ENCODE peak calls at places on chromosomes 7 and 10, in nine cellular contexts. One of them, this sample, is unnamed.

GRCh38 chr7:71482284-71482683 is 350.3 kb downstream of the GALNT17 start:
- DNase-seq in bronchial epithelial cell: no peak
- DNase-seq in foreskin fibroblast: no peak
- DNase-seq in tibial artery: no peak
- DNase-seq in chondrocyte: no peak
- DNase-seq in OCI-LY7: no peak
- DNase-seq in progenitor cell of endocrine pancreas: no peak
- DNase-seq in AG04450: no peak
- DNase-seq in fibroblast of pulmonary artery: no peak
- DNase-seq in this sample: no peak

GRCh38 chr10:132651511-132652029 is 114.0 kb downstream of the INPP5A start:
- DNase-seq in bronchial epithelial cell: no peak
- DNase-seq in foreskin fibroblast: no peak
- DNase-seq in tibial artery: peak
- DNase-seq in chondrocyte: no peak
- DNase-seq in OCI-LY7: no peak
- DNase-seq in progenitor cell of endocrine pancreas: no peak
- DNase-seq in AG04450: no peak
- DNase-seq in fibroblast of pulmonary artery: no peak
- DNase-seq in this sample: no peak

GRCh38 chr7:25391295-25391861 is 163.1 kb upstream of the NPVF start:
- DNase-seq in bronchial epithelial cell: peak
- DNase-seq in foreskin fibroblast: peak
- DNase-seq in tibial artery: no peak
- DNase-seq in chondrocyte: no peak
- DNase-seq in OCI-LY7: peak
- DNase-seq in progenitor cell of endocrine pancreas: no peak
- DNase-seq in AG04450: no peak
- DNase-seq in fibroblast of pulmonary artery: peak
- DNase-seq in this sample: no peak

GRCh38 chr10:34474060-34474376 is 341.1 kb downstream of the PARD3 start:
- DNase-seq in bronchial epithelial cell: peak
- DNase-seq in foreskin fibroblast: peak
- DNase-seq in tibial artery: no peak
- DNase-seq in chondrocyte: no peak
- DNase-seq in OCI-LY7: no peak
- DNase-seq in progenitor cell of endocrine pancreas: no peak
- DNase-seq in AG04450: peak
- DNase-seq in fibroblast of pulmonary artery: peak
- DNase-seq in this sample: no peak

GRCh38 chr7:79730971-79731370 is 277.5 kb upstream of the MAGI2 start:
- DNase-seq in bronchial epithelial cell: no peak
- DNase-seq in foreskin fibroblast: no peak
- DNase-seq in tibial artery: no peak
- DNase-seq in chondrocyte: no peak
- DNase-seq in OCI-LY7: no peak
- DNase-seq in progenitor cell of endocrine pancreas: no peak
- DNase-seq in AG04450: no peak
- DNase-seq in fibroblast of pulmonary artery: no peak
- DNase-seq in this sample: no peak

GRCh38 chr10:94412439-94412838 is 10.1 kb downstream of the TBC1D12 start:
- DNase-seq in bronchial epithelial cell: no peak
- DNase-seq in foreskin fibroblast: peak
- DNase-seq in tibial artery: no peak
- DNase-seq in chondrocyte: no peak
- DNase-seq in OCI-LY7: no peak
- DNase-seq in progenitor cell of endocrine pancreas: no peak
- DNase-seq in AG04450: peak
- DNase-seq in fibroblast of pulmonary artery: no peak
- DNase-seq in this sample: no peak

GRCh38 chr10:49612513-49613159 is 1.2 kb upstream of the CHAT start:
- DNase-seq in bronchial epithelial cell: no peak
- DNase-seq in foreskin fibroblast: no peak
- DNase-seq in tibial artery: no peak
- DNase-seq in chondrocyte: peak
- DNase-seq in OCI-LY7: no peak
- DNase-seq in progenitor cell of endocrine pancreas: no peak
- DNase-seq in AG04450: no peak
- DNase-seq in fibroblast of pulmonary artery: no peak
- DNase-seq in this sample: peak

GRCh38 chr7:12957487-12957886 is 270.1 kb downstream of the ARL4A start:
- DNase-seq in bronchial epithelial cell: no peak
- DNase-seq in foreskin fibroblast: no peak
- DNase-seq in tibial artery: no peak
- DNase-seq in chondrocyte: no peak
- DNase-seq in OCI-LY7: no peak
- DNase-seq in progenitor cell of endocrine pancreas: no peak
- DNase-seq in AG04450: no peak
- DNase-seq in fibroblast of pulmonary artery: no peak
- DNase-seq in this sample: no peak

GRCh38 chr10:4506087-4506486 is 319.9 kb upstream of the AKR1E2 start:
- DNase-seq in bronchial epithelial cell: no peak
- DNase-seq in foreskin fibroblast: peak
- DNase-seq in tibial artery: no peak
- DNase-seq in chondrocyte: no peak
- DNase-seq in OCI-LY7: no peak
- DNase-seq in progenitor cell of endocrine pancreas: no peak
- DNase-seq in AG04450: no peak
- DNase-seq in fibroblast of pulmonary artery: no peak
- DNase-seq in this sample: no peak

GRCh38 chr7:30789334-30789711 is 18.1 kb downstream of the MINDY4 start:
- DNase-seq in bronchial epithelial cell: peak
- DNase-seq in foreskin fibroblast: peak
- DNase-seq in tibial artery: peak
- DNase-seq in chondrocyte: no peak
- DNase-seq in OCI-LY7: no peak
- DNase-seq in progenitor cell of endocrine pancreas: no peak
- DNase-seq in AG04450: no peak
- DNase-seq in fibroblast of pulmonary artery: peak
- DNase-seq in this sample: no peak

GRCh38 chr7:734808-735207 is 7.7 kb upstream of the PRKAR1B start:
- DNase-seq in bronchial epithelial cell: no peak
- DNase-seq in foreskin fibroblast: no peak
- DNase-seq in tibial artery: no peak
- DNase-seq in chondrocyte: no peak
- DNase-seq in OCI-LY7: no peak
- DNase-seq in progenitor cell of endocrine pancreas: no peak
- DNase-seq in AG04450: no peak
- DNase-seq in fibroblast of pulmonary artery: no peak
- DNase-seq in this sample: no peak

GRCh38 chr10:99374526-99374925 is 45.4 kb downstream of the CNNM1 start:
- DNase-seq in bronchial epithelial cell: peak
- DNase-seq in foreskin fibroblast: no peak
- DNase-seq in tibial artery: no peak
- DNase-seq in chondrocyte: no peak
- DNase-seq in OCI-LY7: no peak
- DNase-seq in progenitor cell of endocrine pancreas: no peak
- DNase-seq in AG04450: no peak
- DNase-seq in fibroblast of pulmonary artery: peak
- DNase-seq in this sample: no peak

GRCh38 chr10:110651044-110651958 is 7.2 kb downstream of the RBM20 start:
- DNase-seq in bronchial epithelial cell: no peak
- DNase-seq in foreskin fibroblast: peak
- DNase-seq in tibial artery: no peak
- DNase-seq in chondrocyte: no peak
- DNase-seq in OCI-LY7: peak
- DNase-seq in progenitor cell of endocrine pancreas: no peak
- DNase-seq in AG04450: peak
- DNase-seq in fibroblast of pulmonary artery: peak
- DNase-seq in this sample: peak

GRCh38 chr10:43138757-43139241 is 554 bp downstream of the CSGALNACT2 start:
- DNase-seq in bronchial epithelial cell: peak
- DNase-seq in foreskin fibroblast: peak
- DNase-seq in tibial artery: no peak
- DNase-seq in chondrocyte: no peak
- DNase-seq in OCI-LY7: peak
- DNase-seq in progenitor cell of endocrine pancreas: no peak
- DNase-seq in AG04450: no peak
- DNase-seq in fibroblast of pulmonary artery: peak
- DNase-seq in this sample: peak

GRCh38 chr7:266851-267840 is 22.8 kb upstream of the FOXL3 start:
- DNase-seq in bronchial epithelial cell: peak
- DNase-seq in foreskin fibroblast: no peak
- DNase-seq in tibial artery: no peak
- DNase-seq in chondrocyte: peak
- DNase-seq in OCI-LY7: no peak
- DNase-seq in progenitor cell of endocrine pancreas: no peak
- DNase-seq in AG04450: no peak
- DNase-seq in fibroblast of pulmonary artery: no peak
- DNase-seq in this sample: peak

GRCh38 chr10:119652361-119652760 is 1.2 kb downstream of the BAG3 start:
- DNase-seq in bronchial epithelial cell: peak
- DNase-seq in foreskin fibroblast: peak
- DNase-seq in tibial artery: no peak
- DNase-seq in chondrocyte: no peak
- DNase-seq in OCI-LY7: peak
- DNase-seq in progenitor cell of endocrine pancreas: no peak
- DNase-seq in AG04450: peak
- DNase-seq in fibroblast of pulmonary artery: peak
- DNase-seq in this sample: no peak

DNA sequence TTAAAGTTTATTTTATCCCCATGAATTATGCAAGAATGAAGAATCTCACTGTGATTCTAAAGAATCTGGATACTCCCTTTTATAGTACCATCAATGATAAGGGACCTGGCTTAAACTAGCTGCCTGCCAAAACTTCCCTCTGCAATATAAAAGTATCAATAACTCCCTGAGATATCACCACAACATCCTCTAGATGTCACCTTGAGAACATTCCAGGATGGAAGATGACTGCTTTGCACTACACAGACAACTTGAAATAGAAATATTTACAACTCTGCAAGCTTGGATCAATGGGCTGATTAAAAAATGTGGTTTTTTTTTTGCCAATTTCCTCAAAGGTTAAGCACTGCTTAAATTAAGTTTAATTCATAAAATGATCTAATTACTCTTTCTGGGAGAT is 142.0 kb downstream of the SLC25A13 start:
- DNase-seq in bronchial epithelial cell: no peak
- DNase-seq in foreskin fibroblast: peak
- DNase-seq in tibial artery: no peak
- DNase-seq in chondrocyte: no peak
- DNase-seq in OCI-LY7: no peak
- DNase-seq in progenitor cell of endocrine pancreas: no peak
- DNase-seq in AG04450: no peak
- DNase-seq in fibroblast of pulmonary artery: peak
- DNase-seq in this sample: no peak
- TF ChIP-seq CTCF in bronchial epithelial cell: no peak
- TF ChIP-seq CTCF in foreskin fibroblast: no peak
- TF ChIP-seq CTCF in tibial artery: no peak
- TF ChIP-seq CTCF in chondrocyte: peak
- TF ChIP-seq CTCF in OCI-LY7: no peak
- TF ChIP-seq CTCF in progenitor cell of endocrine pancreas: no peak
- TF ChIP-seq CTCF in AG04450: no peak
- TF ChIP-seq CTCF in fibroblast of pulmonary artery: no peak
- TF ChIP-seq CTCF in this sample: no peak

GRCh38 chr10:63563623-63564022 is 42.4 kb downstream of the REEP3 start:
- DNase-seq in bronchial epithelial cell: no peak
- DNase-seq in foreskin fibroblast: no peak
- DNase-seq in tibial artery: no peak
- DNase-seq in chondrocyte: no peak
- DNase-seq in OCI-LY7: no peak
- DNase-seq in progenitor cell of endocrine pancreas: no peak
- DNase-seq in AG04450: no peak
- DNase-seq in fibroblast of pulmonary artery: no peak
- DNase-seq in this sample: no peak
- TF ChIP-seq CTCF in bronchial epithelial cell: no peak
- TF ChIP-seq CTCF in foreskin fibroblast: no peak
- TF ChIP-seq CTCF in tibial artery: no peak
- TF ChIP-seq CTCF in chondrocyte: no peak
- TF ChIP-seq CTCF in OCI-LY7: no peak
- TF ChIP-seq CTCF in progenitor cell of endocrine pancreas: no peak
- TF ChIP-seq CTCF in AG04450: no peak
- TF ChIP-seq CTCF in fibroblast of pulmonary artery: no peak
- TF ChIP-seq CTCF in this sample: no peak

DNA sequence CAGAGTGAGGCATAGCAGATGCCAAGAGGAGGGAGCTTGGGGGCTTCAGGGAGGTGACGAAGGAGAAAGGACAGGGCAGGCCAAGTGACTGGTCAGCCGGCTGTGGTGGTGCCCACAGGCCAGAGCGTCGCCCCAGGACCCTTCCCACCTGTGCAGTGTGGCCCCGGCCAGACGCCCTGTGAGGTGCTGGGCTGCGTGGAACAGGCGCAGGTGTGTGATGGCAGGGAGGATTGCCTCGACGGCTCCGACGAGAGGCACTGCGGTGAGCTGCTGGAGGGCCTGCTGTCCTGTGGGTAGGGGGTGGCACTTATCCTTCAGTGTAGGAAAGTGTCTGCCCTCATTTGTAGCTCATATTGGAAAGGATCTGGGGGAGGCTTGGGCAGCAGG is 26.8 kb upstream of the ZNF467 start:
- DNase-seq in bronchial epithelial cell: no peak
- DNase-seq in foreskin fibroblast: no peak
- DNase-seq in tibial artery: no peak
- DNase-seq in chondrocyte: no peak
- DNase-seq in OCI-LY7: no peak
- DNase-seq in progenitor cell of endocrine pancreas: no peak
- DNase-seq in AG04450: no peak
- DNase-seq in fibroblast of pulmonary artery: no peak
- DNase-seq in this sample: no peak
- TF ChIP-seq CTCF in bronchial epithelial cell: no peak
- TF ChIP-seq CTCF in foreskin fibroblast: no peak
- TF ChIP-seq CTCF in tibial artery: no peak
- TF ChIP-seq CTCF in chondrocyte: no peak
- TF ChIP-seq CTCF in OCI-LY7: peak
- TF ChIP-seq CTCF in progenitor cell of endocrine pancreas: no peak
- TF ChIP-seq CTCF in AG04450: no peak
- TF ChIP-seq CTCF in fibroblast of pulmonary artery: no peak
- TF ChIP-seq CTCF in this sample: no peak

GRCh38 chr10:57844387-57844998 is 423.2 kb downstream of the IPMK start:
- DNase-seq in bronchial epithelial cell: no peak
- DNase-seq in foreskin fibroblast: no peak
- DNase-seq in tibial artery: no peak
- DNase-seq in chondrocyte: no peak
- DNase-seq in OCI-LY7: no peak
- DNase-seq in progenitor cell of endocrine pancreas: no peak
- DNase-seq in AG04450: no peak
- DNase-seq in fibroblast of pulmonary artery: no peak
- DNase-seq in this sample: no peak

GRCh38 chr10:57846307-57847065 is 421.2 kb downstream of the IPMK start:
- DNase-seq in bronchial epithelial cell: no peak
- DNase-seq in foreskin fibroblast: no peak
- DNase-seq in tibial artery: no peak
- DNase-seq in chondrocyte: no peak
- DNase-seq in OCI-LY7: no peak
- DNase-seq in progenitor cell of endocrine pancreas: no peak
- DNase-seq in AG04450: no peak
- DNase-seq in fibroblast of pulmonary artery: no peak
- DNase-seq in this sample: no peak

DNA sequence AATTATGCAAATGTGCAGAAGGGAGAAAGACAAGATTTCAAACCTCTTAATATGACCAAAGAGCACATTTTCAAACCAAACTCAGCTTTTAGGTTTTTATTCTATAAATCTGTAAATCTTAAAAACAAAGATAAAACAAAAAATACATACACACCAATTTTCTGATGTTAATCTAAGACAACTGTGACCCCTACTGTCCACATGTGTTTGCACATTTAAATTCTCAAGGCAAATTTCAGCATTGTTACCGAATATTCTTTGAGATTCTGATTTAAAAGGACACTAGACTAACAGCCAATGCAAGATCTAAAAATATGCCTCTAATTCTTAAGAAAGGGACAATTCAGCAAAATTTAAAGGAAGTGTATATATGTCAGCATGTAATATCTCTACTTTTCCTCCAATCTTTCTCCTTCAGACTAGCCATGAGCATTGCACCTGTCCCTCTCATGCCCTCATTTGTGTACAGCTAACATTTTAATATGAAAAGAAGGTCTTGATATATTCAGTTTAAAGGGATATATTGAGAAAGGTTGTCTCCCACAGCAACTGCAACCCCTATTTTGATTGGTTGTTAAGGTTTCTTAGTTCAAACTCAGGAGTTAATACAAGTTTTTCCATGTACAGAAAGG is 417.9 kb downstream of the IPMK start:
- DNase-seq in bronchial epithelial cell: peak
- DNase-seq in foreskin fibroblast: peak
- DNase-seq in tibial artery: no peak
- DNase-seq in chondrocyte: no peak
- DNase-seq in OCI-LY7: no peak
- DNase-seq in progenitor cell of endocrine pancreas: no peak
- DNase-seq in AG04450: no peak
- DNase-seq in fibroblast of pulmonary artery: peak
- DNase-seq in this sample: no peak
- TF ChIP-seq CTCF in bronchial epithelial cell: peak
- TF ChIP-seq CTCF in foreskin fibroblast: peak
- TF ChIP-seq CTCF in tibial artery: peak
- TF ChIP-seq CTCF in chondrocyte: peak
- TF ChIP-seq CTCF in OCI-LY7: peak
- TF ChIP-seq CTCF in progenitor cell of endocrine pancreas: peak
- TF ChIP-seq CTCF in AG04450: no peak
- TF ChIP-seq CTCF in fibroblast of pulmonary artery: peak
- TF ChIP-seq CTCF in this sample: peak